ENCODE peak calls at places on chromosome 16, in four cellular contexts. One of them, this sample, is unnamed. For H3K4me1, the result is how much of the 10 kb centered on the place peaks cover.

GRCh38 chr16:28257256-28257655 is 35.1 kb upstream of the SBK1 start:
- DNase-seq in neural progenitor cell: no peak
- DNase-seq in heart right ventricle: no peak
- DNase-seq in suprapubic skin: no peak
- DNase-seq in this sample: no peak

GRCh38 chr16:11871193-11871592 is 19.9 kb upstream of the RSL1D1 start:
- DNase-seq in heart right ventricle: no peak
- DNase-seq in suprapubic skin: no peak
- DNase-seq in neural progenitor cell: peak
- DNase-seq in this sample: no peak

GRCh38 chr16:77323695-77324094 is 111.1 kb downstream of the ADAMTS18 start:
- DNase-seq in suprapubic skin: no peak
- DNase-seq in heart right ventricle: no peak
- DNase-seq in neural progenitor cell: no peak
- DNase-seq in this sample: no peak

GRCh38 chr16:78931267-78932060 is 669.1 kb downstream of the MAF start:
- DNase-seq in heart right ventricle: no peak
- DNase-seq in suprapubic skin: no peak
- DNase-seq in neural progenitor cell: no peak
- DNase-seq in this sample: no peak

GRCh38 chr16:10206215-10206614 is 24.0 kb upstream of the GRIN2A start:
- DNase-seq in suprapubic skin: no peak
- DNase-seq in heart right ventricle: no peak
- DNase-seq in neural progenitor cell: no peak
- DNase-seq in this sample: no peak

GRCh38 chr16:61915569-61915968 is 120.7 kb downstream of the CDH8 start:
- DNase-seq in neural progenitor cell: no peak
- DNase-seq in suprapubic skin: no peak
- DNase-seq in heart right ventricle: no peak
- DNase-seq in this sample: no peak

GRCh38 chr16:50096791-50097190 is 31.0 kb downstream of the HEATR3 start:
- DNase-seq in heart right ventricle: no peak
- DNase-seq in suprapubic skin: no peak
- DNase-seq in neural progenitor cell: no peak
- DNase-seq in this sample: no peak

GRCh38 chr16:1333149-1333812 is at the start of gene BAIAP3:
- DNase-seq in neural progenitor cell: peak
- DNase-seq in heart right ventricle: peak
- DNase-seq in suprapubic skin: no peak
- DNase-seq in this sample: no peak

GRCh38 chr16:83606486-83607030 is 201.2 kb upstream of the HSBP1 start:
- DNase-seq in heart right ventricle: no peak
- DNase-seq in neural progenitor cell: no peak
- DNase-seq in suprapubic skin: no peak
- DNase-seq in this sample: no peak

GRCh38 chr16:22098538-22099255 is 6.4 kb downstream of the VWA3A start:
- DNase-seq in neural progenitor cell: peak
- DNase-seq in heart right ventricle: no peak
- DNase-seq in suprapubic skin: no peak
- DNase-seq in this sample: no peak

GRCh38 chr16:4081577-4082021 is 34.6 kb downstream of the ADCY9 start:
- DNase-seq in neural progenitor cell: peak
- DNase-seq in heart right ventricle: no peak
- DNase-seq in suprapubic skin: no peak
- DNase-seq in this sample: no peak

GRCh38 chr16:17147942-17148341 is 322.8 kb downstream of the XYLT1 start:
- DNase-seq in suprapubic skin: no peak
- DNase-seq in heart right ventricle: no peak
- DNase-seq in neural progenitor cell: no peak
- DNase-seq in this sample: no peak

GRCh38 chr16:20799599-20799998 is 6.7 kb downstream of the ERI2 start:
- DNase-seq in suprapubic skin: no peak
- DNase-seq in heart right ventricle: no peak
- DNase-seq in neural progenitor cell: peak
- DNase-seq in this sample: no peak

GRCh38 chr16:30956601-30957455 is 726 bp upstream of the SETD1A start:
- DNase-seq in heart right ventricle: peak
- DNase-seq in suprapubic skin: peak
- DNase-seq in neural progenitor cell: peak
- DNase-seq in this sample: peak

GRCh38 chr16:72985148-72985882 is 62.6 kb downstream of the ZFHX3 start:
- DNase-seq in heart right ventricle: peak
- DNase-seq in suprapubic skin: peak
- DNase-seq in neural progenitor cell: no peak
- DNase-seq in this sample: no peak

GRCh38 chr16:85750827-85751641 is at the start of gene C16orf74:
- DNase-seq in suprapubic skin: no peak
- DNase-seq in heart right ventricle: peak
- DNase-seq in neural progenitor cell: peak
- DNase-seq in this sample: peak

GRCh38 chr16:31674686-31675085 is 147.0 kb downstream of the AHSP start:
- DNase-seq in suprapubic skin: no peak
- DNase-seq in heart right ventricle: no peak
- DNase-seq in neural progenitor cell: no peak
- DNase-seq in this sample: no peak

GRCh38 chr16:85316321-85316919 is 204.1 kb upstream of the CIBAR2 start:
- DNase-seq in neural progenitor cell: peak
- DNase-seq in suprapubic skin: no peak
- DNase-seq in heart right ventricle: peak
- DNase-seq in this sample: peak

GRCh38 chr16:17836868-17837602 is 366.3 kb upstream of the XYLT1 start:
- DNase-seq in neural progenitor cell: peak
- DNase-seq in heart right ventricle: no peak
- DNase-seq in suprapubic skin: no peak
- DNase-seq in this sample: no peak

GRCh38 chr16:71966932-71967331 is 33.3 kb downstream of the PKD1L3 start:
- DNase-seq in heart right ventricle: no peak
- DNase-seq in suprapubic skin: no peak
- DNase-seq in neural progenitor cell: no peak
- DNase-seq in this sample: no peak

GRCh38 chr16:85221081-85221809 is 109.0 kb upstream of the CIBAR2 start:
- DNase-seq in neural progenitor cell: no peak
- DNase-seq in heart right ventricle: no peak
- DNase-seq in suprapubic skin: no peak
- DNase-seq in this sample: no peak

GRCh38 chr16:68356249-68356918 is 45.6 kb downstream of the PRMT7 start:
- DNase-seq in suprapubic skin: no peak
- DNase-seq in heart right ventricle: no peak
- DNase-seq in neural progenitor cell: no peak
- DNase-seq in this sample: peak

GRCh38 chr16:67111951-67112444 is 2.3 kb downstream of the PHAF1 start:
- DNase-seq in suprapubic skin: no peak
- DNase-seq in neural progenitor cell: no peak
- DNase-seq in heart right ventricle: no peak
- DNase-seq in this sample: no peak

GRCh38 chr16:67110136-67110847 is 551 bp downstream of the PHAF1 start:
- DNase-seq in neural progenitor cell: peak
- DNase-seq in suprapubic skin: no peak
- DNase-seq in heart right ventricle: no peak
- DNase-seq in this sample: no peak

GRCh38 chr16:67115649-67116048 is 5.9 kb downstream of the PHAF1 start:
- DNase-seq in suprapubic skin: no peak
- DNase-seq in neural progenitor cell: no peak
- DNase-seq in heart right ventricle: no peak
- DNase-seq in this sample: no peak

GRCh38 chr16:67114793-67115192 is 5.1 kb downstream of the PHAF1 start:
- DNase-seq in suprapubic skin: no peak
- DNase-seq in heart right ventricle: no peak
- DNase-seq in neural progenitor cell: no peak
- DNase-seq in this sample: no peak

GRCh38 chr16:67112591-67113399 is 3.1 kb downstream of the PHAF1 start:
- DNase-seq in neural progenitor cell: no peak
- DNase-seq in suprapubic skin: no peak
- DNase-seq in heart right ventricle: no peak
- DNase-seq in this sample: no peak
- TF ChIP-seq CTCF in neural progenitor cell: no peak
- TF ChIP-seq CTCF in suprapubic skin: no peak
- TF ChIP-seq CTCF in heart right ventricle: no peak
- TF ChIP-seq CTCF in this sample: no peak

GRCh38 chr16:70779361-70779760 is 21.6 kb downstream of the VAC14 start:
- DNase-seq in neural progenitor cell: no peak
- DNase-seq in heart right ventricle: no peak
- DNase-seq in suprapubic skin: no peak
- DNase-seq in this sample: no peak
- H3K4me1 ChIP-seq in neural progenitor cell: under half
- H3K4me1 ChIP-seq in heart right ventricle: under half
- H3K4me1 ChIP-seq in suprapubic skin: under half
- H3K4me1 ChIP-seq in this sample: under half

DNA sequence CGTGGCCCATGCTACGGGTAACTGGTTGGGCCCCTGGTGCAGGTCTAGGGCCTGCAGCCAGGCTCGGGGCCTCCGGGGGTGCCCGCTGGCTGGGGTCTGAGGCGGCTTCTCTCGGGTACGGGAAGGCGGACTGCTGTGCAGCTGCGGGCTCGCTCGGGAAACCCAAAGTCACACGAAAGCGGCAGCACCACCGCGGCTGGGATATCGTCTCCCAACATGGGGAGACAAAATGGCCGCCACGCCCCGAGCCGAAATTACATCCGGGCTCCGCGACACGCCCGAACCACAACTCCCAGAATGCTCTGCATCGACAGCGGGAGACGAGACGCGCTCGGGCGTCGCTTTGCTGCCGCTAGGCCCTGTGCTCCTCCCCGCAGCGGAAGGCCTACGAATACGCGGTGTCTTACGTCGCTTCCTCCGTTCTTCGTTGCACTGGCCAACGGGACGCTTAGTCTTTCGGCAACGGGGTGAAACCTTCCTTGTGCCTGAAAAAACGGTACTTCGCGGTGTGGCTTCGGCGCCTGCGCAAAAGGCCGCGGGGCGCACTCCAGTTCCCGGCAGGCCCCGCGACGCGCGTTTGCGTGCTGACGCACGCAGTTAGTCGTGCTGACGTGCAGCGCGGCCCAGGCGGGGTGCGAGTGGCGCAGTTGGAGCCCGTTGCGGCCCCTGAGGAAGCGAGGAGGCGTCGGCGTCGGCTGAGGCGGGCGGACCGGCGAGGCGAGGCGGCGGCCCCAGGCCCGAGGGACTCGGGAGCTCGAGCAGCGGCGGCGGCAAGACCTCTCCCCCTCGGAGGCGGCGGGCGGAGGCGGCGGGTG is at the start of gene SRRM2:
- DNase-seq in neural progenitor cell: peak
- DNase-seq in suprapubic skin: peak
- DNase-seq in heart right ventricle: peak
- DNase-seq in this sample: peak
- TF ChIP-seq CTCF in neural progenitor cell: no peak
- TF ChIP-seq CTCF in suprapubic skin: no peak
- TF ChIP-seq CTCF in heart right ventricle: no peak
- TF ChIP-seq CTCF in this sample: no peak

GRCh38 chr16:88686062-88686438 is 257 bp downstream of the SNAI3 start:
- DNase-seq in neural progenitor cell: no peak
- DNase-seq in heart right ventricle: peak
- DNase-seq in suprapubic skin: no peak
- DNase-seq in this sample: peak
- H3K4me1 ChIP-seq in neural progenitor cell: under half
- H3K4me1 ChIP-seq in heart right ventricle: under half
- H3K4me1 ChIP-seq in suprapubic skin: under half
- H3K4me1 ChIP-seq in this sample: under half

GRCh38 chr16:56643833-56644232 is 5.4 kb downstream of the MT1A start:
- DNase-seq in heart right ventricle: no peak
- DNase-seq in neural progenitor cell: no peak
- DNase-seq in suprapubic skin: no peak
- DNase-seq in this sample: no peak
- TF ChIP-seq CTCF in heart right ventricle: no peak
- TF ChIP-seq CTCF in neural progenitor cell: no peak
- TF ChIP-seq CTCF in suprapubic skin: no peak
- TF ChIP-seq CTCF in this sample: no peak

DNA sequence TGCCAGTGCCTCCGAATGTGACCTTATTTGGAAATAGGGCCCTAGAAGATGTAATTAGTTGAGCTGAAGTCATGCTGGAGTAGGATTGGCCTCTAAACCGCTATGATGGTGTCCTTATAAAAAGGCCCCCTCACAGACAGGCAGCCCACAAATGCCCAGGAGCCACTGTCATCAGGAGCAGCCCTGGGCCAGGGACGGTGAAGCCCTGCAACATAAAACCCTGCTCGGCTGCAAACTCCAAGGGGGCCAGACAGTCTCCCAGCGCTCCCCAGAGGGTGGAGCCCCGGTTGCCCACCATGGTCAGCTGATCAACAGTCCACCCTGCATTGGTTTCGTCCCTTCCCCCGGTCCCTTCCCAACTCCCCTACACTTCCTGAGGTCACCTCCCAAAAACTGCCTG is 351.7 kb downstream of the FOXL1 start:
- DNase-seq in suprapubic skin: no peak
- DNase-seq in neural progenitor cell: no peak
- DNase-seq in heart right ventricle: no peak
- DNase-seq in this sample: no peak
- H3K4me1 ChIP-seq in suprapubic skin: under half
- H3K4me1 ChIP-seq in neural progenitor cell: under half
- H3K4me1 ChIP-seq in heart right ventricle: under half
- H3K4me1 ChIP-seq in this sample: under half